ENCODE peak calls at places on chromosomes 16 and 17, in nine cellular contexts. U is T-helper 9 cell, B is NCI-H774, M is ACHN, W is endothelial cell of umbilical vein, A is EL, J is KBM-7, O is ureter, H is PC-9. Y is an unnamed sample.

GRCh38 chr17:29043539-29044165 is 711 bp downstream of the PIPOX start:
- DNase-seq in M (no peak), B (no peak), A (no peak), H (no peak), J (no peak), W (no peak), U (no peak), O (no peak), Y (no peak)

GRCh38 chr16:19588661-19589060 is 33.2 kb downstream of the VPS35L start:
- DNase-seq in M (no peak), U (no peak), B (no peak), A (no peak), H (no peak), J (no peak), O (no peak), W (peak), Y (no peak)

GRCh38 chr17:35082073-35082657 is 18.7 kb upstream of the RFFL start:
- DNase-seq in B (peak), H (peak), U (no peak), W (peak), M (peak), J (no peak), A (peak), O (no peak), Y (no peak)

GRCh38 chr17:79211061-79211770 is 136.6 kb downstream of the ENGASE start:
- DNase-seq in H (no peak), J (no peak), O (no peak), U (no peak), B (no peak), M (no peak), A (no peak), W (no peak), Y (no peak)

GRCh38 chr16:11780988-11781680 is 15.9 kb downstream of the ZC3H7A start:
- DNase-seq in B (no peak), W (no peak), J (peak), U (no peak), O (no peak), H (no peak), M (no peak), A (no peak), Y (no peak)

GRCh38 chr17:17170346-17170976 is 35.7 kb downstream of the PLD6 start:
- DNase-seq in J (no peak), A (peak), M (no peak), O (no peak), U (no peak), W (no peak), H (no peak), B (no peak), Y (no peak)

GRCh38 chr16:85663891-85664321 is 24.8 kb downstream of the GINS2 start:
- DNase-seq in J (no peak), O (no peak), H (no peak), U (no peak), M (no peak), B (no peak), W (no peak), A (no peak), Y (no peak)

GRCh38 chr17:40326832-40327199 is 17.8 kb downstream of the RARA start:
- DNase-seq in O (no peak), M (no peak), U (no peak), W (no peak), B (no peak), H (no peak), J (no peak), A (no peak), Y (no peak)

GRCh38 chr17:74211929-74212261 is 1.5 kb upstream of the TTYH2 start:
- DNase-seq in A (peak), B (no peak), U (no peak), H (no peak), W (no peak), M (no peak), J (peak), O (no peak), Y (no peak)

GRCh38 chr17:4073983-4074830 is 68.6 kb downstream of the ZZEF1 start:
- DNase-seq in M (no peak), U (no peak), W (no peak), B (no peak), A (no peak), O (no peak), H (no peak), J (peak), Y (no peak)

Y was measured in central memory CD8-positive, alpha-beta T cell.